ENCODE peak calls at places on chromosomes 16 and 17, in seven cellular contexts. P, L, R, E, O, Y and Q are unnamed samples.

GRCh38 chr17:50332196-50332595 is 13.7 kb upstream of the XYLT2 start:
- DNase-seq in E (no peak), Y (no peak), L (no peak), R (no peak), O (no peak), P (no peak), Q (no peak)

GRCh38 chr16:81547194-81547918 is 102.7 kb downstream of the CMIP start:
- DNase-seq in P (no peak), R (no peak), E (no peak), L (no peak), O (no peak), Y (no peak), Q (no peak)

GRCh38 chr17:81199482-81199830 is 23.3 kb downstream of the CEP131 start:
- DNase-seq in R (no peak), L (no peak), E (no peak), O (no peak), P (no peak), Y (no peak), Q (no peak)

GRCh38 chr17:82648761-82649474 is 674 bp upstream of the WDR45B start:
- DNase-seq in O (no peak), E (no peak), P (peak), L (no peak), Y (peak), R (no peak), Q (no peak)

GRCh38 chr17:10270258-10270657 is 71.9 kb upstream of the GAS7 start:
- DNase-seq in E (no peak), O (no peak), P (no peak), R (no peak), Y (no peak), L (no peak), Q (no peak)

GRCh38 chr16:48091077-48091476 is 64.7 kb downstream of the ABCC12 start:
- DNase-seq in P (no peak), O (no peak), R (no peak), Y (no peak), E (no peak), L (no peak), Q (no peak)

GRCh38 chr16:740764-741505 is at the start of gene CIAO3:
- DNase-seq in R (peak), Y (peak), L (peak), E (peak), P (peak), O (peak), Q (peak)

GRCh38 chr17:42399121-42399520 is 10.9 kb upstream of the STAT3 start:
- DNase-seq in O (no peak), L (no peak), E (no peak), R (no peak), Y (no peak), P (no peak), Q (no peak)

GRCh38 chr16:87880117-87880696 is 10.9 kb upstream of the SLC7A5 start:
- DNase-seq in O (no peak), L (no peak), P (no peak), E (no peak), R (no peak), Y (no peak), Q (no peak)

GRCh38 chr16:23183486-23183862 is 929 bp downstream of the SCNN1G start:
- DNase-seq in Y (no peak), P (no peak), E (no peak), O (no peak), R (no peak), L (no peak), Q (no peak)

GRCh38 chr16:20901441-20902112 is 1.0 kb downstream of the LYRM1 start:
- DNase-seq in P (peak), E (no peak), O (peak), Y (peak), L (peak), R (peak), Q (peak)

GRCh38 chr17:78806451-78806850 is 24.4 kb upstream of the CYTH1 start:
- DNase-seq in O (no peak), Y (no peak), R (peak), L (no peak), E (no peak), P (no peak), Q (no peak)

GRCh38 chr16:50627419-50627818 is 53.7 kb downstream of the SNX20 start:
- DNase-seq in O (no peak), R (peak), P (peak), E (no peak), Y (peak), L (peak), Q (no peak)

GRCh38 chr17:1649844-1650409 is at the start of gene RILP:
- DNase-seq in L (peak), P (peak), Y (peak), O (no peak), R (no peak), E (no peak), Q (no peak)

GRCh38 chr16:12661656-12662172 is 142.0 kb downstream of the CPPED1 start:
- DNase-seq in P (peak), E (no peak), O (no peak), Y (no peak), R (no peak), L (peak), Q (no peak)

GRCh38 chr16:55057866-55058265 is 127.2 kb downstream of the IRX5 start:
- DNase-seq in P (no peak), O (no peak), R (no peak), Y (no peak), L (no peak), E (no peak), Q (no peak)

GRCh38 chr17:47692895-47693666 is 880 bp upstream of the TBKBP1 start:
- DNase-seq in O (no peak), L (no peak), Y (no peak), R (no peak), E (no peak), P (no peak), Q (no peak)

GRCh38 chr16:842061-842476 is 41.5 kb upstream of the GNG13 start:
- DNase-seq in R (no peak), L (peak), E (no peak), Y (no peak), P (no peak), O (no peak), Q (no peak)

GRCh38 chr16:26856271-26856670 is 210.5 kb upstream of the C16orf82 start:
- DNase-seq in R (no peak), P (no peak), E (no peak), L (no peak), O (no peak), Y (no peak), Q (no peak)

GRCh38 chr16:89277641-89278341 is 60.3 kb downstream of the ZNF778 start:
- DNase-seq in L (peak), Y (peak), P (no peak), O (no peak), E (no peak), R (no peak), Q (no peak)

GRCh38 chr16:88343276-88343791 is 39.4 kb upstream of the ZNF469 start:
- DNase-seq in E (no peak), Y (no peak), R (no peak), O (no peak), L (no peak), P (no peak), Q (no peak)

GRCh38 chr17:64779344-64780095 is 117.4 kb upstream of the SMURF2 start:
- DNase-seq in E (no peak), R (no peak), L (no peak), O (no peak), P (no peak), Y (no peak), Q (no peak)

GRCh38 chr16:53771655-53772497 is 67.9 kb downstream of the FTO start:
- DNase-seq in O (no peak), Y (no peak), E (no peak), L (no peak), R (no peak), P (no peak), Q (no peak)